ENCODE peak calls at places on chromosomes 12 and 14, in ten cellular contexts. One of them, this sample, is unnamed.

GRCh38 chr12:27467641-27468040 is 21.1 kb downstream of the SMCO2 start:
- DNase-seq in HCT116: no peak
- DNase-seq in stomach: no peak
- DNase-seq in GM23338: no peak
- DNase-seq in upper lobe of left lung: no peak
- DNase-seq in H1: no peak
- DNase-seq in transverse colon: no peak
- DNase-seq in breast epithelium: no peak
- DNase-seq in sigmoid colon: no peak
- DNase-seq in GM12891: no peak
- DNase-seq in this sample: no peak

GRCh38 chr12:93943766-93944165 is 204.6 kb upstream of the PLXNC1 start:
- DNase-seq in HCT116: peak
- DNase-seq in stomach: no peak
- DNase-seq in GM23338: no peak
- DNase-seq in upper lobe of left lung: no peak
- DNase-seq in H1: no peak
- DNase-seq in transverse colon: no peak
- DNase-seq in breast epithelium: no peak
- DNase-seq in sigmoid colon: no peak
- DNase-seq in GM12891: no peak
- DNase-seq in this sample: no peak

GRCh38 chr12:27936196-27936595 is 36.3 kb downstream of the PTHLH start:
- DNase-seq in HCT116: no peak
- DNase-seq in stomach: no peak
- DNase-seq in GM23338: no peak
- DNase-seq in upper lobe of left lung: no peak
- DNase-seq in H1: no peak
- DNase-seq in transverse colon: no peak
- DNase-seq in breast epithelium: no peak
- DNase-seq in sigmoid colon: no peak
- DNase-seq in GM12891: no peak
- DNase-seq in this sample: no peak

GRCh38 chr12:179131-179884 is 34.6 kb downstream of the SLC6A12 start:
- DNase-seq in HCT116: no peak
- DNase-seq in stomach: no peak
- DNase-seq in GM23338: no peak
- DNase-seq in upper lobe of left lung: no peak
- DNase-seq in H1: no peak
- DNase-seq in transverse colon: no peak
- DNase-seq in breast epithelium: no peak
- DNase-seq in sigmoid colon: no peak
- DNase-seq in GM12891: no peak
- DNase-seq in this sample: no peak

GRCh38 chr12:50581226-50582184 is 76.7 kb downstream of the DIP2B start:
- DNase-seq in HCT116: no peak
- DNase-seq in stomach: no peak
- DNase-seq in GM23338: no peak
- DNase-seq in upper lobe of left lung: no peak
- DNase-seq in H1: no peak
- DNase-seq in transverse colon: no peak
- DNase-seq in breast epithelium: no peak
- DNase-seq in sigmoid colon: no peak
- DNase-seq in GM12891: no peak
- DNase-seq in this sample: no peak

GRCh38 chr12:49331360-49332222 is 5.4 kb downstream of the C1QL4 start:
- DNase-seq in HCT116: peak
- DNase-seq in stomach: peak
- DNase-seq in GM23338: peak
- DNase-seq in upper lobe of left lung: no peak
- DNase-seq in H1: peak
- DNase-seq in transverse colon: peak
- DNase-seq in breast epithelium: peak
- DNase-seq in sigmoid colon: peak
- DNase-seq in GM12891: no peak
- DNase-seq in this sample: no peak

GRCh38 chr12:5088586-5089264 is 45.0 kb downstream of the KCNA5 start:
- DNase-seq in HCT116: no peak
- DNase-seq in stomach: no peak
- DNase-seq in GM23338: no peak
- DNase-seq in upper lobe of left lung: peak
- DNase-seq in H1: no peak
- DNase-seq in transverse colon: no peak
- DNase-seq in breast epithelium: no peak
- DNase-seq in sigmoid colon: no peak
- DNase-seq in GM12891: no peak
- DNase-seq in this sample: no peak

GRCh38 chr12:131942671-131943070 is 7.1 kb upstream of the EP400 start:
- DNase-seq in HCT116: no peak
- DNase-seq in stomach: peak
- DNase-seq in GM23338: no peak
- DNase-seq in upper lobe of left lung: no peak
- DNase-seq in H1: no peak
- DNase-seq in transverse colon: no peak
- DNase-seq in breast epithelium: peak
- DNase-seq in sigmoid colon: peak
- DNase-seq in GM12891: no peak
- DNase-seq in this sample: no peak

GRCh38 chr14:21201732-21202462 is 46.0 kb upstream of the OR5AU1 start:
- DNase-seq in HCT116: no peak
- DNase-seq in stomach: no peak
- DNase-seq in GM23338: no peak
- DNase-seq in upper lobe of left lung: no peak
- DNase-seq in H1: no peak
- DNase-seq in transverse colon: no peak
- DNase-seq in breast epithelium: no peak
- DNase-seq in sigmoid colon: no peak
- DNase-seq in GM12891: no peak
- DNase-seq in this sample: no peak

GRCh38 chr14:55336161-55336560 is 64.9 kb downstream of the FBXO34 start:
- DNase-seq in HCT116: no peak
- DNase-seq in stomach: peak
- DNase-seq in GM23338: no peak
- DNase-seq in upper lobe of left lung: no peak
- DNase-seq in H1: no peak
- DNase-seq in transverse colon: peak
- DNase-seq in breast epithelium: peak
- DNase-seq in sigmoid colon: no peak
- DNase-seq in GM12891: no peak
- DNase-seq in this sample: no peak

GRCh38 chr14:100236873-100237272 is 2.1 kb upstream of the YY1 start:
- DNase-seq in HCT116: no peak
- DNase-seq in stomach: no peak
- DNase-seq in GM23338: no peak
- DNase-seq in upper lobe of left lung: no peak
- DNase-seq in H1: no peak
- DNase-seq in transverse colon: no peak
- DNase-seq in breast epithelium: no peak
- DNase-seq in sigmoid colon: no peak
- DNase-seq in GM12891: no peak
- DNase-seq in this sample: no peak

GRCh38 chr14:100239200-100239839 is 376 bp downstream of the YY1 start:
- DNase-seq in HCT116: no peak
- DNase-seq in stomach: no peak
- DNase-seq in GM23338: no peak
- DNase-seq in upper lobe of left lung: peak
- DNase-seq in H1: no peak
- DNase-seq in transverse colon: peak
- DNase-seq in breast epithelium: no peak
- DNase-seq in sigmoid colon: peak
- DNase-seq in GM12891: no peak
- DNase-seq in this sample: no peak

GRCh38 chr14:100238419-100239199 is at the start of gene YY1:
- DNase-seq in HCT116: peak
- DNase-seq in stomach: peak
- DNase-seq in GM23338: peak
- DNase-seq in upper lobe of left lung: peak
- DNase-seq in H1: peak
- DNase-seq in transverse colon: peak
- DNase-seq in breast epithelium: peak
- DNase-seq in sigmoid colon: peak
- DNase-seq in GM12891: peak
- DNase-seq in this sample: peak

GRCh38 chr14:100239840-100240724 is 1.1 kb downstream of the YY1 start:
- DNase-seq in HCT116: peak
- DNase-seq in stomach: peak
- DNase-seq in GM23338: peak
- DNase-seq in upper lobe of left lung: peak
- DNase-seq in H1: peak
- DNase-seq in transverse colon: peak
- DNase-seq in breast epithelium: peak
- DNase-seq in sigmoid colon: peak
- DNase-seq in GM12891: peak
- DNase-seq in this sample: peak

DNA sequence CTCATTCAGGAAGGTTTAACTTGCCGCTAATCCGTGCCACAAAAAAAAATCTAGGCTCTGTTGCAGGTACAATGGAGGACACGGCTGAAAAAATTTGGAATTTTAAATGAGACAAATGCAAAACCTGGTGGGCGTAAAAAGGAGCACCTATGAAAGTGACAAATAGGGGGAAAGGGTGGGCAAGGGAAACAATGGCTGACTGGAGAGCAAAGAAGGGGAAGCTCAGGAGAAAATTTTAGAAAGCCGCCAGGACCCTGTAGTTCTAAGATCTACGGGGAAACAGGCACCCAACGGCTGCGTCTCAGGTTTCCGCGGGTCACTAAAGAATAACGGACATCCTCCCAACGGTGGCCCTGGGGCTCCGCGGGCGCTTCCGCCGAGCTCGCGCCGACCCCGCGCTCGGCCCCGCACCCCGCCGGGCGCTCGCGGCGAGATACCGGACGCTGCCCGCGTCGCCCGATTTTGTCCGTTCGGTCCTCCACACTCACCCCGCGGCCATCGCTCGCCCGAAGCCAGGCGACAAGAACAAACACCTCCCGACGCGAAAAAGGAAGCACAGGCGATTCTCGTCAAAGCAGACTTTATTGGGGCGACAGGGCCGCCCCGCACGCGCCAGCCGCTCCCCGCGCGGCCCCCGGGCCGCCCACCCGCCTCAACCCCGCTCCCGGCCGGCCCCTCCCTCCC is 1.1 kb upstream of the YY1 start:
- DNase-seq in HCT116: no peak
- DNase-seq in stomach: peak
- DNase-seq in GM23338: peak
- DNase-seq in upper lobe of left lung: no peak
- DNase-seq in H1: peak
- DNase-seq in transverse colon: peak
- DNase-seq in breast epithelium: no peak
- DNase-seq in sigmoid colon: peak
- DNase-seq in GM12891: peak
- DNase-seq in this sample: peak
- TF ChIP-seq POLR2AphosphoS5 in HCT116: no peak
- TF ChIP-seq POLR2AphosphoS5 in stomach: no peak
- TF ChIP-seq POLR2AphosphoS5 in GM23338: no peak
- TF ChIP-seq POLR2AphosphoS5 in upper lobe of left lung: no peak
- TF ChIP-seq POLR2AphosphoS5 in H1: no peak
- TF ChIP-seq POLR2AphosphoS5 in transverse colon: no peak
- TF ChIP-seq POLR2AphosphoS5 in breast epithelium: no peak
- TF ChIP-seq POLR2AphosphoS5 in sigmoid colon: peak
- TF ChIP-seq POLR2AphosphoS5 in GM12891: peak
- TF ChIP-seq POLR2AphosphoS5 in this sample: no peak

GRCh38 chr14:58353516-58354299 is 42.0 kb upstream of the TOMM20L start:
- DNase-seq in HCT116: no peak
- DNase-seq in stomach: no peak
- DNase-seq in GM23338: no peak
- DNase-seq in upper lobe of left lung: no peak
- DNase-seq in H1: no peak
- DNase-seq in transverse colon: no peak
- DNase-seq in breast epithelium: no peak
- DNase-seq in sigmoid colon: no peak
- DNase-seq in GM12891: no peak
- DNase-seq in this sample: no peak
- TF ChIP-seq POLR2AphosphoS5 in HCT116: no peak
- TF ChIP-seq POLR2AphosphoS5 in stomach: no peak
- TF ChIP-seq POLR2AphosphoS5 in GM23338: no peak
- TF ChIP-seq POLR2AphosphoS5 in upper lobe of left lung: no peak
- TF ChIP-seq POLR2AphosphoS5 in H1: no peak
- TF ChIP-seq POLR2AphosphoS5 in transverse colon: no peak
- TF ChIP-seq POLR2AphosphoS5 in breast epithelium: no peak
- TF ChIP-seq POLR2AphosphoS5 in sigmoid colon: no peak
- TF ChIP-seq POLR2AphosphoS5 in GM12891: no peak
- TF ChIP-seq POLR2AphosphoS5 in this sample: no peak

GRCh38 chr12:112170376-112170775 is 45.0 kb downstream of the TRAFD1 start:
- DNase-seq in HCT116: no peak
- DNase-seq in stomach: no peak
- DNase-seq in GM23338: peak
- DNase-seq in upper lobe of left lung: no peak
- DNase-seq in H1: no peak
- DNase-seq in transverse colon: no peak
- DNase-seq in breast epithelium: peak
- DNase-seq in sigmoid colon: no peak
- DNase-seq in GM12891: no peak
- DNase-seq in this sample: no peak

GRCh38 chr12:112169966-112170365 is 44.6 kb downstream of the TRAFD1 start:
- DNase-seq in HCT116: no peak
- DNase-seq in stomach: no peak
- DNase-seq in GM23338: no peak
- DNase-seq in upper lobe of left lung: no peak
- DNase-seq in H1: no peak
- DNase-seq in transverse colon: no peak
- DNase-seq in breast epithelium: peak
- DNase-seq in sigmoid colon: no peak
- DNase-seq in GM12891: no peak
- DNase-seq in this sample: no peak

GRCh38 chr12:112172556-112173324 is 47.4 kb downstream of the TRAFD1 start:
- DNase-seq in HCT116: no peak
- DNase-seq in stomach: no peak
- DNase-seq in GM23338: no peak
- DNase-seq in upper lobe of left lung: no peak
- DNase-seq in H1: no peak
- DNase-seq in transverse colon: no peak
- DNase-seq in breast epithelium: no peak
- DNase-seq in sigmoid colon: peak
- DNase-seq in GM12891: no peak
- DNase-seq in this sample: no peak

GRCh38 chr12:112169086-112169872 is 43.9 kb downstream of the TRAFD1 start:
- DNase-seq in HCT116: no peak
- DNase-seq in stomach: no peak
- DNase-seq in GM23338: no peak
- DNase-seq in upper lobe of left lung: peak
- DNase-seq in H1: no peak
- DNase-seq in transverse colon: no peak
- DNase-seq in breast epithelium: peak
- DNase-seq in sigmoid colon: no peak
- DNase-seq in GM12891: no peak
- DNase-seq in this sample: no peak

GRCh38 chr12:112170971-112171596 is 45.7 kb downstream of the TRAFD1 start:
- DNase-seq in HCT116: no peak
- DNase-seq in stomach: no peak
- DNase-seq in GM23338: no peak
- DNase-seq in upper lobe of left lung: peak
- DNase-seq in H1: no peak
- DNase-seq in transverse colon: no peak
- DNase-seq in breast epithelium: peak
- DNase-seq in sigmoid colon: peak
- DNase-seq in GM12891: no peak
- DNase-seq in this sample: no peak
- TF ChIP-seq POLR2AphosphoS5 in HCT116: no peak
- TF ChIP-seq POLR2AphosphoS5 in stomach: no peak
- TF ChIP-seq POLR2AphosphoS5 in GM23338: no peak
- TF ChIP-seq POLR2AphosphoS5 in upper lobe of left lung: no peak
- TF ChIP-seq POLR2AphosphoS5 in H1: no peak
- TF ChIP-seq POLR2AphosphoS5 in transverse colon: no peak
- TF ChIP-seq POLR2AphosphoS5 in breast epithelium: no peak
- TF ChIP-seq POLR2AphosphoS5 in sigmoid colon: no peak
- TF ChIP-seq POLR2AphosphoS5 in GM12891: no peak
- TF ChIP-seq POLR2AphosphoS5 in this sample: no peak

GRCh38 chr14:105448706-105449111 is 25.9 kb upstream of the CRIP2 start:
- DNase-seq in HCT116: no peak
- DNase-seq in stomach: peak
- DNase-seq in GM23338: peak
- DNase-seq in upper lobe of left lung: peak
- DNase-seq in H1: peak
- DNase-seq in transverse colon: peak
- DNase-seq in breast epithelium: peak
- DNase-seq in sigmoid colon: peak
- DNase-seq in GM12891: peak
- DNase-seq in this sample: peak
- TF ChIP-seq POLR2AphosphoS5 in HCT116: no peak
- TF ChIP-seq POLR2AphosphoS5 in stomach: no peak
- TF ChIP-seq POLR2AphosphoS5 in GM23338: no peak
- TF ChIP-seq POLR2AphosphoS5 in upper lobe of left lung: no peak
- TF ChIP-seq POLR2AphosphoS5 in H1: no peak
- TF ChIP-seq POLR2AphosphoS5 in transverse colon: no peak
- TF ChIP-seq POLR2AphosphoS5 in breast epithelium: no peak
- TF ChIP-seq POLR2AphosphoS5 in sigmoid colon: no peak
- TF ChIP-seq POLR2AphosphoS5 in GM12891: no peak
- TF ChIP-seq POLR2AphosphoS5 in this sample: no peak